ENCODE peak calls at places on chromosome 11, in six cellular contexts. B is stimulated activated naive CD4-positive, alpha-beta T cell treated with Interleukin-2 at 50 U/mL for 16 hours; K is stimulated activated CD4-positive, alpha-beta T cell treated with anti-CD3 and anti-CD28 coated beads, Interleukin-2, amount 100 ng/mL, for 48 hours; V is germinal center; Z is T-helper 1 cell; M is naive thymus-derived CD4-positive, alpha-beta T cell. I is an unnamed sample.

GRCh38 chr11:72209101-72209500 is 7.5 kb upstream of the FOLR2 start:
- DNase-seq in B (no peak), K (no peak), V (no peak), Z (no peak), M (no peak), I (no peak)

GRCh38 chr11:22730319-22730718 is 63.9 kb downstream of the GAS2 start:
- DNase-seq in B (no peak), K (no peak), V (no peak), Z (no peak), M (peak; percentile 19), I (no peak)

GRCh38 chr11:88131764-88132470 is 43.3 kb downstream of the RAB38 start:
- DNase-seq in B (no peak), K (no peak), V (no peak), Z (no peak), M (no peak), I (no peak)

GRCh38 chr11:36048496-36049247 is 104.8 kb downstream of the LDLRAD3 start:
- DNase-seq in B (no peak), K (no peak), V (no peak), Z (no peak), M (no peak), I (no peak)

GRCh38 chr11:114311946-114312345 is 15.7 kb downstream of the NNMT start:
- DNase-seq in B (no peak), K (no peak), V (no peak), Z (no peak), M (no peak), I (no peak)

GRCh38 chr11:17560281-17561110 is 13.4 kb downstream of the OTOG start:
- DNase-seq in B (no peak), K (no peak), V (no peak), Z (no peak), M (no peak), I (no peak)

GRCh38 chr11:103961010-103961409 is 75.4 kb upstream of the DDI1 start:
- DNase-seq in B (no peak), K (no peak), V (no peak), Z (no peak), M (no peak), I (no peak)

GRCh38 chr11:102184269-102184987 is 74.2 kb downstream of the YAP1 start:
- DNase-seq in B (no peak), K (no peak), V (no peak), Z (no peak), M (no peak), I (no peak)

GRCh38 chr11:88420165-88420781 is 82.7 kb upstream of the CTSC start:
- DNase-seq in B (no peak), K (no peak), V (no peak), Z (no peak), M (no peak), I (peak; percentile 33)

GRCh38 chr11:32255876-32256275 is 165.0 kb downstream of the RCN1 start:
- DNase-seq in B (no peak), K (no peak), V (no peak), Z (no peak), M (no peak), I (no peak)

GRCh38 chr11:89633125-89633695 is 76.9 kb upstream of the TRIM77 start:
- DNase-seq in B (no peak), K (no peak), V (no peak), Z (no peak), M (no peak), I (no peak)

GRCh38 chr11:65437436-65438227 is 15.0 kb downstream of the NEAT1 start:
- DNase-seq in B (no peak), K (no peak), V (no peak), Z (no peak), M (no peak), I (peak; percentile 20)

GRCh38 chr11:74147199-74147929 is 23.4 kb downstream of the C2CD3 start:
- DNase-seq in B (no peak), K (no peak), V (no peak), Z (no peak), M (no peak), I (no peak)

GRCh38 chr11:108199446-108200321 is 22.8 kb downstream of the NPAT start:
- DNase-seq in B (peak; percentile 82), K (peak; percentile 66), V (peak; percentile 63), Z (no peak), M (no peak), I (no peak)

GRCh38 chr11:76939219-76939631 is 78.5 kb downstream of the ACER3 start:
- DNase-seq in B (no peak), K (no peak), V (no peak), Z (no peak), M (no peak), I (no peak)

GRCh38 chr11:20367313-20367948 is 3.9 kb downstream of the HTATIP2 start:
- DNase-seq in B (peak; percentile 73), K (peak; percentile 53), V (no peak), Z (no peak), M (no peak), I (no peak)

GRCh38 chr11:115721309-115722007 is 217.2 kb upstream of the CADM1 start:
- DNase-seq in B (no peak), K (no peak), V (no peak), Z (no peak), M (no peak), I (no peak)

GRCh38 chr11:30919389-30920172 is 333.4 kb upstream of the MPPED2 start:
- DNase-seq in B (no peak), K (no peak), V (no peak), Z (no peak), M (no peak), I (no peak)

GRCh38 chr11:122823564-122823963 is 14.7 kb upstream of the CRTAM start:
- DNase-seq in B (no peak), K (no peak), V (no peak), Z (no peak), M (no peak), I (no peak)

I was measured in heart left ventricle.